ENCODE peak calls at places on chromosomes 6 and 20, in nine cellular contexts. One of them, this sample, is unnamed.

GRCh38 chr6:36436466-36436865 is 6.2 kb downstream of the PXT1 start:
- DNase-seq in fibroblast of lung: peak
- DNase-seq in hepatic stellate cell: peak
- DNase-seq in progenitor cell of endocrine pancreas: no peak
- DNase-seq in tibial nerve: no peak
- DNase-seq in stimulated activated CD8-positive, alpha-beta memory T cell treated with anti-CD3 and anti-CD28 coated beads, Interleukin-2, amount 100 ng/mL, for 1 hour: no peak
- DNase-seq in amniotic stem cell: peak
- DNase-seq in AG09319: no peak
- DNase-seq in neural crest cell: no peak
- DNase-seq in this sample: no peak

GRCh38 chr6:11172501-11173337 is 59.7 kb downstream of the NEDD9 start:
- DNase-seq in tibial nerve: peak
- DNase-seq in AG09319: no peak
- DNase-seq in stimulated activated CD8-positive, alpha-beta memory T cell treated with anti-CD3 and anti-CD28 coated beads, Interleukin-2, amount 100 ng/mL, for 1 hour: peak
- DNase-seq in amniotic stem cell: no peak
- DNase-seq in hepatic stellate cell: peak
- DNase-seq in progenitor cell of endocrine pancreas: peak
- DNase-seq in fibroblast of lung: peak
- DNase-seq in neural crest cell: peak
- DNase-seq in this sample: no peak

GRCh38 chr6:50984135-50984534 is 165.5 kb downstream of the TFAP2B start:
- DNase-seq in tibial nerve: no peak
- DNase-seq in stimulated activated CD8-positive, alpha-beta memory T cell treated with anti-CD3 and anti-CD28 coated beads, Interleukin-2, amount 100 ng/mL, for 1 hour: no peak
- DNase-seq in hepatic stellate cell: no peak
- DNase-seq in AG09319: no peak
- DNase-seq in neural crest cell: no peak
- DNase-seq in amniotic stem cell: no peak
- DNase-seq in fibroblast of lung: no peak
- DNase-seq in progenitor cell of endocrine pancreas: no peak
- DNase-seq in this sample: no peak

GRCh38 chr6:101398716-101399626 is 5.5 kb downstream of the GRIK2 start:
- DNase-seq in stimulated activated CD8-positive, alpha-beta memory T cell treated with anti-CD3 and anti-CD28 coated beads, Interleukin-2, amount 100 ng/mL, for 1 hour: no peak
- DNase-seq in progenitor cell of endocrine pancreas: no peak
- DNase-seq in amniotic stem cell: no peak
- DNase-seq in hepatic stellate cell: no peak
- DNase-seq in neural crest cell: no peak
- DNase-seq in fibroblast of lung: peak
- DNase-seq in tibial nerve: no peak
- DNase-seq in AG09319: no peak
- DNase-seq in this sample: no peak

GRCh38 chr6:52576392-52577021 is 353 bp downstream of the TRAM2 start:
- DNase-seq in tibial nerve: peak
- DNase-seq in AG09319: no peak
- DNase-seq in amniotic stem cell: peak
- DNase-seq in hepatic stellate cell: peak
- DNase-seq in fibroblast of lung: peak
- DNase-seq in progenitor cell of endocrine pancreas: peak
- DNase-seq in neural crest cell: peak
- DNase-seq in stimulated activated CD8-positive, alpha-beta memory T cell treated with anti-CD3 and anti-CD28 coated beads, Interleukin-2, amount 100 ng/mL, for 1 hour: peak
- DNase-seq in this sample: no peak

GRCh38 chr6:98539669-98540207 is 294.6 kb upstream of the POU3F2 start:
- DNase-seq in AG09319: no peak
- DNase-seq in progenitor cell of endocrine pancreas: no peak
- DNase-seq in amniotic stem cell: no peak
- DNase-seq in fibroblast of lung: no peak
- DNase-seq in tibial nerve: no peak
- DNase-seq in neural crest cell: no peak
- DNase-seq in hepatic stellate cell: no peak
- DNase-seq in stimulated activated CD8-positive, alpha-beta memory T cell treated with anti-CD3 and anti-CD28 coated beads, Interleukin-2, amount 100 ng/mL, for 1 hour: no peak
- DNase-seq in this sample: no peak

GRCh38 chr20:46512943-46513844 is at the start of gene ZNF334:
- DNase-seq in hepatic stellate cell: no peak
- DNase-seq in amniotic stem cell: peak
- DNase-seq in progenitor cell of endocrine pancreas: peak
- DNase-seq in neural crest cell: peak
- DNase-seq in stimulated activated CD8-positive, alpha-beta memory T cell treated with anti-CD3 and anti-CD28 coated beads, Interleukin-2, amount 100 ng/mL, for 1 hour: no peak
- DNase-seq in fibroblast of lung: peak
- DNase-seq in tibial nerve: no peak
- DNase-seq in AG09319: no peak
- DNase-seq in this sample: no peak

GRCh38 chr20:9156529-9157280 is 87.8 kb downstream of the PLCB4 start:
- DNase-seq in fibroblast of lung: no peak
- DNase-seq in progenitor cell of endocrine pancreas: no peak
- DNase-seq in tibial nerve: no peak
- DNase-seq in stimulated activated CD8-positive, alpha-beta memory T cell treated with anti-CD3 and anti-CD28 coated beads, Interleukin-2, amount 100 ng/mL, for 1 hour: no peak
- DNase-seq in neural crest cell: no peak
- DNase-seq in hepatic stellate cell: no peak
- DNase-seq in amniotic stem cell: no peak
- DNase-seq in AG09319: no peak
- DNase-seq in this sample: no peak

GRCh38 chr6:169950558-169950957 is 199.1 kb downstream of the ERMARD start:
- DNase-seq in amniotic stem cell: no peak
- DNase-seq in tibial nerve: no peak
- DNase-seq in neural crest cell: no peak
- DNase-seq in fibroblast of lung: no peak
- DNase-seq in progenitor cell of endocrine pancreas: no peak
- DNase-seq in stimulated activated CD8-positive, alpha-beta memory T cell treated with anti-CD3 and anti-CD28 coated beads, Interleukin-2, amount 100 ng/mL, for 1 hour: no peak
- DNase-seq in hepatic stellate cell: no peak
- DNase-seq in AG09319: no peak
- DNase-seq in this sample: no peak

GRCh38 chr6:42935322-42935721 is 6.0 kb downstream of the CNPY3 start:
- DNase-seq in fibroblast of lung: no peak
- DNase-seq in stimulated activated CD8-positive, alpha-beta memory T cell treated with anti-CD3 and anti-CD28 coated beads, Interleukin-2, amount 100 ng/mL, for 1 hour: no peak
- DNase-seq in amniotic stem cell: no peak
- DNase-seq in hepatic stellate cell: no peak
- DNase-seq in AG09319: no peak
- DNase-seq in neural crest cell: no peak
- DNase-seq in progenitor cell of endocrine pancreas: no peak
- DNase-seq in tibial nerve: no peak
- DNase-seq in this sample: no peak

GRCh38 chr6:87922947-87923330 is 124.7 kb upstream of the SPACA1 start:
- DNase-seq in hepatic stellate cell: no peak
- DNase-seq in amniotic stem cell: no peak
- DNase-seq in stimulated activated CD8-positive, alpha-beta memory T cell treated with anti-CD3 and anti-CD28 coated beads, Interleukin-2, amount 100 ng/mL, for 1 hour: no peak
- DNase-seq in AG09319: no peak
- DNase-seq in progenitor cell of endocrine pancreas: no peak
- DNase-seq in fibroblast of lung: no peak
- DNase-seq in tibial nerve: no peak
- DNase-seq in neural crest cell: no peak
- DNase-seq in this sample: no peak

GRCh38 chr20:60694763-60695162 is 557.3 kb upstream of the CDH4 start:
- DNase-seq in fibroblast of lung: peak
- DNase-seq in hepatic stellate cell: no peak
- DNase-seq in progenitor cell of endocrine pancreas: no peak
- DNase-seq in amniotic stem cell: no peak
- DNase-seq in AG09319: no peak
- DNase-seq in neural crest cell: no peak
- DNase-seq in tibial nerve: no peak
- DNase-seq in stimulated activated CD8-positive, alpha-beta memory T cell treated with anti-CD3 and anti-CD28 coated beads, Interleukin-2, amount 100 ng/mL, for 1 hour: no peak
- DNase-seq in this sample: peak

GRCh38 chr6:34523441-34524206 is 32.5 kb downstream of the SPDEF start:
- DNase-seq in progenitor cell of endocrine pancreas: no peak
- DNase-seq in stimulated activated CD8-positive, alpha-beta memory T cell treated with anti-CD3 and anti-CD28 coated beads, Interleukin-2, amount 100 ng/mL, for 1 hour: no peak
- DNase-seq in fibroblast of lung: no peak
- DNase-seq in AG09319: no peak
- DNase-seq in hepatic stellate cell: no peak
- DNase-seq in tibial nerve: no peak
- DNase-seq in neural crest cell: no peak
- DNase-seq in amniotic stem cell: no peak
- DNase-seq in this sample: no peak

GRCh38 chr6:747921-748320 is 55.0 kb upstream of the EXOC2 start:
- DNase-seq in tibial nerve: no peak
- DNase-seq in progenitor cell of endocrine pancreas: no peak
- DNase-seq in amniotic stem cell: no peak
- DNase-seq in neural crest cell: no peak
- DNase-seq in hepatic stellate cell: no peak
- DNase-seq in stimulated activated CD8-positive, alpha-beta memory T cell treated with anti-CD3 and anti-CD28 coated beads, Interleukin-2, amount 100 ng/mL, for 1 hour: no peak
- DNase-seq in AG09319: no peak
- DNase-seq in fibroblast of lung: no peak
- DNase-seq in this sample: no peak

This sample was measured in non-pigmented ciliary epithelial cell.